ENCODE peak calls at places on chromosomes 16 and 17, in seven cellular contexts. O is T-cell; G is ureter; I is amniotic epithelial cell; R is NCI-H748 treated with DMSO at 0.1 percent for 48 hours; S is activated gamma-delta T cell treated with anti-CD3 and anti-CD28 coated beads, Interleukin-2, amount 50 U/mL, for 16 hours; V is RWPE1. W is an unnamed sample.

GRCh38 chr17:77318491-77319210 is 177.9 kb downstream of the SEC14L1 start:
- DNase-seq in I (peak), V (no peak), R (no peak), O (no peak), S (no peak), G (no peak), W (no peak)

GRCh38 chr17:68295086-68295485 is 3.8 kb downstream of the ARSG start:
- DNase-seq in S (no peak), O (no peak), V (no peak), I (no peak), R (no peak), G (no peak), W (no peak)

GRCh38 chr16:77307764-77308561 is 108.8 kb downstream of the SYCE1L start:
- DNase-seq in R (no peak), O (no peak), V (peak), I (peak), S (no peak), G (no peak), W (no peak)

GRCh38 chr17:60160829-60161501 is 11.2 kb downstream of the CA4 start:
- DNase-seq in I (no peak), R (no peak), G (no peak), S (no peak), O (no peak), V (no peak), W (no peak)

GRCh38 chr17:77736721-77737120 is 221.8 kb upstream of the TNRC6C start:
- DNase-seq in O (no peak), G (no peak), I (no peak), V (no peak), R (no peak), S (no peak), W (no peak)

GRCh38 chr16:56847173-56847948 is 17.6 kb upstream of the SLC12A3 start:
- DNase-seq in I (peak), S (no peak), G (no peak), O (peak), R (no peak), V (no peak), W (no peak)

GRCh38 chr17:303161-303560 is 49.4 kb downstream of the RPH3AL start:
- DNase-seq in V (no peak), G (no peak), R (no peak), O (no peak), I (no peak), S (no peak), W (no peak)

GRCh38 chr16:81700071-81700779 is 78.9 kb upstream of the PLCG2 start:
- DNase-seq in I (no peak), G (no peak), R (no peak), S (no peak), V (no peak), O (no peak), W (no peak)

GRCh38 chr17:76517638-76518038 is 16.4 kb upstream of the RHBDF2 start:
- DNase-seq in S (no peak), R (no peak), O (no peak), G (no peak), V (no peak), I (peak), W (no peak)

GRCh38 chr16:3618782-3619166 is 7.4 kb upstream of the SLX4 start:
- DNase-seq in R (no peak), O (no peak), G (peak), V (peak), S (no peak), I (peak), W (peak)

GRCh38 chr16:1530883-1531637 is 2.4 kb upstream of the TMEM204 start:
- DNase-seq in S (no peak), O (no peak), R (no peak), I (peak), G (no peak), V (no peak), W (no peak)

GRCh38 chr16:85659336-85659735 is 29.4 kb downstream of the GINS2 start:
- DNase-seq in G (no peak), R (no peak), V (no peak), S (no peak), I (no peak), O (no peak), W (no peak)

GRCh38 chr16:11024333-11025053 is 80.1 kb downstream of the CLEC16A start:
- DNase-seq in G (no peak), R (no peak), I (no peak), O (no peak), V (no peak), S (no peak), W (no peak)